ENCODE peak calls at places on chromosomes 13 and 19, in eight cellular contexts. One of them, this sample, is unnamed.

GRCh38 chr13:72489751-72490150 is 237.7 kb downstream of the MZT1 start:
- DNase-seq in SK-N-SH: no peak
- DNase-seq in upper lobe of left lung: no peak
- DNase-seq in sigmoid colon: no peak
- DNase-seq in tibial nerve: no peak
- DNase-seq in suprapubic skin: no peak
- DNase-seq in HepG2: no peak
- DNase-seq in ovary: no peak
- DNase-seq in this sample: no peak

GRCh38 chr13:71865858-71866172 is 1.2 kb downstream of the DACH1 start:
- DNase-seq in tibial nerve: no peak
- DNase-seq in sigmoid colon: peak; percentile 62
- DNase-seq in upper lobe of left lung: peak; percentile 25
- DNase-seq in suprapubic skin: no peak
- DNase-seq in SK-N-SH: peak; percentile 65
- DNase-seq in HepG2: no peak
- DNase-seq in ovary: no peak
- DNase-seq in this sample: peak; percentile 10

GRCh38 chr13:63643543-63643942 is 2227.9 kb upstream of the PCDH20 start:
- DNase-seq in upper lobe of left lung: no peak
- DNase-seq in suprapubic skin: no peak
- DNase-seq in sigmoid colon: no peak
- DNase-seq in HepG2: no peak
- DNase-seq in tibial nerve: no peak
- DNase-seq in ovary: no peak
- DNase-seq in SK-N-SH: no peak
- DNase-seq in this sample: no peak

GRCh38 chr19:11539495-11540365 is 1.1 kb downstream of the CNN1 start:
- DNase-seq in HepG2: no peak
- DNase-seq in suprapubic skin: no peak
- DNase-seq in sigmoid colon: peak; percentile 91
- DNase-seq in upper lobe of left lung: no peak
- DNase-seq in ovary: peak; percentile 77
- DNase-seq in SK-N-SH: peak; percentile 83
- DNase-seq in tibial nerve: no peak
- DNase-seq in this sample: peak; percentile 29

GRCh38 chr13:41268764-41269163 is 5.4 kb upstream of the MTRF1 start:
- DNase-seq in upper lobe of left lung: no peak
- DNase-seq in HepG2: no peak
- DNase-seq in suprapubic skin: no peak
- DNase-seq in ovary: no peak
- DNase-seq in tibial nerve: no peak
- DNase-seq in sigmoid colon: no peak
- DNase-seq in SK-N-SH: no peak
- DNase-seq in this sample: no peak

GRCh38 chr13:101242720-101243119 is 173.6 kb downstream of the NALCN start:
- DNase-seq in upper lobe of left lung: no peak
- DNase-seq in suprapubic skin: no peak
- DNase-seq in ovary: no peak
- DNase-seq in tibial nerve: no peak
- DNase-seq in SK-N-SH: no peak
- DNase-seq in HepG2: no peak
- DNase-seq in sigmoid colon: no peak
- DNase-seq in this sample: no peak

GRCh38 chr13:77457989-77458388 is 77.5 kb upstream of the SCEL start:
- DNase-seq in HepG2: no peak
- DNase-seq in SK-N-SH: no peak
- DNase-seq in ovary: no peak
- DNase-seq in tibial nerve: no peak
- DNase-seq in upper lobe of left lung: no peak
- DNase-seq in suprapubic skin: no peak
- DNase-seq in sigmoid colon: no peak
- DNase-seq in this sample: no peak

GRCh38 chr13:35485451-35485850 is 9.0 kb upstream of the MAB21L1 start:
- DNase-seq in sigmoid colon: no peak
- DNase-seq in suprapubic skin: no peak
- DNase-seq in upper lobe of left lung: no peak
- DNase-seq in SK-N-SH: no peak
- DNase-seq in HepG2: no peak
- DNase-seq in tibial nerve: no peak
- DNase-seq in ovary: no peak
- DNase-seq in this sample: no peak

GRCh38 chr13:41289463-41289881 is 21.6 kb upstream of the NAA16 start:
- DNase-seq in tibial nerve: no peak
- DNase-seq in HepG2: peak; percentile 97
- DNase-seq in upper lobe of left lung: no peak
- DNase-seq in SK-N-SH: no peak
- DNase-seq in suprapubic skin: no peak
- DNase-seq in ovary: no peak
- DNase-seq in sigmoid colon: no peak
- DNase-seq in this sample: no peak

GRCh38 chr13:20191902-20192469 is 752 bp downstream of the GJB2 start:
- DNase-seq in SK-N-SH: no peak
- DNase-seq in sigmoid colon: no peak
- DNase-seq in upper lobe of left lung: peak; percentile 36
- DNase-seq in HepG2: no peak
- DNase-seq in ovary: no peak
- DNase-seq in suprapubic skin: no peak
- DNase-seq in tibial nerve: no peak
- DNase-seq in this sample: peak; percentile 66

GRCh38 chr19:48970923-48971395 is 5.8 kb downstream of the FTL start:
- DNase-seq in upper lobe of left lung: peak; percentile 87
- DNase-seq in HepG2: peak; percentile 57
- DNase-seq in SK-N-SH: peak; percentile 87
- DNase-seq in suprapubic skin: no peak
- DNase-seq in ovary: peak; percentile 85
- DNase-seq in tibial nerve: peak; percentile 85
- DNase-seq in sigmoid colon: peak; percentile 86
- DNase-seq in this sample: peak; percentile 86

GRCh38 chr13:28657784-28658538 is 969 bp upstream of the POMP start:
- DNase-seq in suprapubic skin: no peak
- DNase-seq in SK-N-SH: peak; percentile 7
- DNase-seq in upper lobe of left lung: no peak
- DNase-seq in ovary: no peak
- DNase-seq in sigmoid colon: no peak
- DNase-seq in tibial nerve: no peak
- DNase-seq in HepG2: no peak
- DNase-seq in this sample: no peak

GRCh38 chr19:45814851-45815481 is at the start of gene RSPH6A:
- DNase-seq in SK-N-SH: no peak
- DNase-seq in upper lobe of left lung: no peak
- DNase-seq in sigmoid colon: no peak
- DNase-seq in HepG2: no peak
- DNase-seq in tibial nerve: no peak
- DNase-seq in ovary: no peak
- DNase-seq in suprapubic skin: no peak
- DNase-seq in this sample: no peak

GRCh38 chr13:50410921-50411712 is 395.9 kb downstream of the KCNRG start:
- DNase-seq in SK-N-SH: no peak
- DNase-seq in sigmoid colon: no peak
- DNase-seq in upper lobe of left lung: no peak
- DNase-seq in suprapubic skin: no peak
- DNase-seq in ovary: no peak
- DNase-seq in HepG2: peak; percentile 22
- DNase-seq in tibial nerve: no peak
- DNase-seq in this sample: no peak

GRCh38 chr19:3386447-3387234 is 20.3 kb downstream of the NFIC start:
- DNase-seq in sigmoid colon: peak; percentile 91
- DNase-seq in upper lobe of left lung: no peak
- DNase-seq in HepG2: no peak
- DNase-seq in SK-N-SH: peak; percentile 87
- DNase-seq in suprapubic skin: no peak
- DNase-seq in tibial nerve: no peak
- DNase-seq in ovary: no peak
- DNase-seq in this sample: no peak

GRCh38 chr19:3389446-3389778 is 23.0 kb downstream of the NFIC start:
- DNase-seq in HepG2: no peak
- DNase-seq in sigmoid colon: no peak
- DNase-seq in ovary: no peak
- DNase-seq in upper lobe of left lung: no peak
- DNase-seq in SK-N-SH: no peak
- DNase-seq in tibial nerve: no peak
- DNase-seq in suprapubic skin: no peak
- DNase-seq in this sample: no peak

GRCh38 chr19:3392480-3392879 is 26.1 kb downstream of the NFIC start:
- DNase-seq in SK-N-SH: no peak
- DNase-seq in HepG2: no peak
- DNase-seq in suprapubic skin: no peak
- DNase-seq in upper lobe of left lung: no peak
- DNase-seq in sigmoid colon: no peak
- DNase-seq in ovary: no peak
- DNase-seq in tibial nerve: no peak
- DNase-seq in this sample: no peak

GRCh38 chr19:3387645-3388589 is 21.5 kb downstream of the NFIC start:
- DNase-seq in SK-N-SH: peak; percentile 98
- DNase-seq in HepG2: no peak
- DNase-seq in tibial nerve: peak; percentile 61
- DNase-seq in sigmoid colon: peak; percentile 96
- DNase-seq in ovary: peak; percentile 80
- DNase-seq in upper lobe of left lung: peak; percentile 91
- DNase-seq in suprapubic skin: peak; percentile 89
- DNase-seq in this sample: peak; percentile 89

DNA sequence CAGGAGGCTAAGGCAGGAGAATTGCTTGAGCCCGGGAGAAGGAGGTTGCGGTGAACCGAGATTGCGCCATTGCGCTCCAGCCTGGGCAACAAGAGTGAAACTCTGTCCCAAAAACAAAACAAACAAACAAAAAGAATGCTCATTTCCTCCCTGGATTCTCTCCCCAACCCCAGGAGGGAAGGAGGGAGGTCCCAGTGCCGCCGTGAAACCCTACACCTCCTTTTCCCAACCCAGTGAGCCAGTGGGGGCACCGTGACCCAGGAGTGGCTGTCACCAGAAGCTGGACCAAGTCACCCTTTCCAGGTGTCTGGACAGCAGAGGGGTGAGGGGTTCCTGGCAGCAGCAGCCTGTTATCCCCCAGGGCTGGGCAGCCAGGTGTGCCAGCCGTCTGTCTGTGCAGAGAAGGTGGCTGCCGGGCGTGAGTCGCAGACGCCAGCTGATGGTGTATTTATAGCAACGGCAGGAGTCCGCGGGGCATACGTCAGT is 23.5 kb downstream of the NFIC start:
- DNase-seq in HepG2: no peak
- DNase-seq in ovary: no peak
- DNase-seq in upper lobe of left lung: no peak
- DNase-seq in SK-N-SH: no peak
- DNase-seq in suprapubic skin: no peak
- DNase-seq in tibial nerve: no peak
- DNase-seq in sigmoid colon: peak; percentile 76
- DNase-seq in this sample: no peak
- TF ChIP-seq EP300 in HepG2: no peak
- TF ChIP-seq EP300 in ovary: no peak
- TF ChIP-seq EP300 in upper lobe of left lung: no peak
- TF ChIP-seq EP300 in SK-N-SH: peak; percentile 14
- TF ChIP-seq EP300 in suprapubic skin: no peak
- TF ChIP-seq EP300 in tibial nerve: no peak
- TF ChIP-seq EP300 in sigmoid colon: no peak
- TF ChIP-seq EP300 in this sample: no peak

GRCh38 chr19:17841371-17841809 is 6.4 kb downstream of the JAK3 start:
- DNase-seq in ovary: no peak
- DNase-seq in tibial nerve: no peak
- DNase-seq in upper lobe of left lung: no peak
- DNase-seq in HepG2: no peak
- DNase-seq in sigmoid colon: no peak
- DNase-seq in suprapubic skin: peak; percentile 61
- DNase-seq in SK-N-SH: no peak
- DNase-seq in this sample: no peak
- H3K4me3 ChIP-seq in ovary: peak overlapping the region; percentile 22
- H3K4me3 ChIP-seq in tibial nerve: no peak overlapping the region
- H3K4me3 ChIP-seq in upper lobe of left lung: no peak overlapping the region
- H3K4me3 ChIP-seq in HepG2: no peak overlapping the region
- H3K4me3 ChIP-seq in sigmoid colon: peak overlapping the region; percentile 33
- H3K4me3 ChIP-seq in suprapubic skin: peak overlapping the region; percentile 26
- H3K4me3 ChIP-seq in SK-N-SH: peak overlapping the region; percentile 46
- H3K4me3 ChIP-seq in this sample: peak overlapping the region; percentile 20

GRCh38 chr13:110474713-110475112 is 86.8 kb downstream of the RAB20 start:
- DNase-seq in tibial nerve: no peak
- DNase-seq in SK-N-SH: no peak
- DNase-seq in suprapubic skin: no peak
- DNase-seq in ovary: no peak
- DNase-seq in sigmoid colon: no peak
- DNase-seq in HepG2: no peak
- DNase-seq in upper lobe of left lung: no peak
- DNase-seq in this sample: no peak

GRCh38 chr13:110476220-110476617 is 85.3 kb downstream of the RAB20 start:
- DNase-seq in HepG2: no peak
- DNase-seq in tibial nerve: no peak
- DNase-seq in upper lobe of left lung: no peak
- DNase-seq in SK-N-SH: no peak
- DNase-seq in sigmoid colon: no peak
- DNase-seq in ovary: no peak
- DNase-seq in suprapubic skin: no peak
- DNase-seq in this sample: no peak

GRCh38 chr13:110477711-110478245 is 83.7 kb downstream of the RAB20 start:
- DNase-seq in upper lobe of left lung: no peak
- DNase-seq in ovary: no peak
- DNase-seq in tibial nerve: no peak
- DNase-seq in HepG2: no peak
- DNase-seq in SK-N-SH: no peak
- DNase-seq in sigmoid colon: no peak
- DNase-seq in suprapubic skin: no peak
- DNase-seq in this sample: no peak

GRCh38 chr13:110475117-110475516 is 86.4 kb downstream of the RAB20 start:
- DNase-seq in SK-N-SH: no peak
- DNase-seq in ovary: no peak
- DNase-seq in tibial nerve: no peak
- DNase-seq in sigmoid colon: no peak
- DNase-seq in suprapubic skin: no peak
- DNase-seq in HepG2: no peak
- DNase-seq in upper lobe of left lung: peak; percentile 75
- DNase-seq in this sample: no peak

GRCh38 chr13:110475550-110476219 is 85.8 kb downstream of the RAB20 start:
- DNase-seq in ovary: no peak
- DNase-seq in upper lobe of left lung: peak; percentile 53
- DNase-seq in tibial nerve: no peak
- DNase-seq in sigmoid colon: no peak
- DNase-seq in suprapubic skin: no peak
- DNase-seq in SK-N-SH: no peak
- DNase-seq in HepG2: no peak
- DNase-seq in this sample: no peak
- TF ChIP-seq EP300 in ovary: no peak
- TF ChIP-seq EP300 in upper lobe of left lung: no peak
- TF ChIP-seq EP300 in tibial nerve: no peak
- TF ChIP-seq EP300 in sigmoid colon: no peak
- TF ChIP-seq EP300 in suprapubic skin: no peak
- TF ChIP-seq EP300 in SK-N-SH: no peak
- TF ChIP-seq EP300 in HepG2: no peak
- TF ChIP-seq EP300 in this sample: no peak

GRCh38 chr19:36152886-36153525 is 759 bp upstream of the COX7A1 start:
- DNase-seq in HepG2: no peak
- DNase-seq in suprapubic skin: no peak
- DNase-seq in tibial nerve: no peak
- DNase-seq in ovary: peak; percentile 40
- DNase-seq in sigmoid colon: no peak
- DNase-seq in SK-N-SH: no peak
- DNase-seq in upper lobe of left lung: no peak
- DNase-seq in this sample: no peak
- H3K4me3 ChIP-seq in HepG2: no peak overlapping the region
- H3K4me3 ChIP-seq in suprapubic skin: peak overlapping the region; percentile 53
- H3K4me3 ChIP-seq in tibial nerve: peak overlapping the region; percentile 58
- H3K4me3 ChIP-seq in ovary: peak overlapping the region; percentile 58
- H3K4me3 ChIP-seq in sigmoid colon: peak overlapping the region; percentile 66
- H3K4me3 ChIP-seq in SK-N-SH: no peak overlapping the region
- H3K4me3 ChIP-seq in upper lobe of left lung: no peak overlapping the region
- H3K4me3 ChIP-seq in this sample: peak overlapping the region; percentile 39